ENCODE peak calls at places on chromosomes 7 and 10, in nine cellular contexts. I, Y, R, E, Z, S, W, K and Q are unnamed samples.

GRCh38 chr7:36349626-36350025 is 40.0 kb upstream of the ANLN start:
- DNase-seq in K (no peak), E (no peak), R (no peak), I (no peak), W (no peak), Y (no peak), Z (no peak), S (no peak), Q (no peak)

GRCh38 chr7:130939285-130940095 is 205.5 kb upstream of the KLF14 start:
- DNase-seq in R (no peak), E (no peak), K (no peak), W (no peak), Y (no peak), Z (no peak), S (no peak), I (no peak), Q (no peak)

GRCh38 chr7:33722383-33723096 is 182.8 kb upstream of the BMPER start:
- DNase-seq in R (no peak), W (no peak), E (no peak), S (peak), Y (peak), I (peak), Z (peak), K (no peak), Q (no peak)

GRCh38 chr10:30151581-30152389 is 92.4 kb upstream of the JCAD start:
- DNase-seq in K (peak), S (peak), E (peak), W (peak), Z (peak), R (no peak), Y (no peak), I (peak), Q (no peak)

GRCh38 chr10:29533696-29534285 is 101.0 kb downstream of the SVIL start:
- DNase-seq in R (no peak), Z (no peak), I (peak), S (no peak), Y (no peak), W (no peak), K (no peak), E (no peak), Q (no peak)

GRCh38 chr10:92891885-92892705 is 43.8 kb downstream of the EXOC6 start:
- DNase-seq in K (peak), Z (peak), I (peak), W (peak), R (no peak), S (peak), Y (peak), E (peak), Q (no peak)

GRCh38 chr10:5776881-5777197 is 36.4 kb downstream of the GDI2 start:
- DNase-seq in I (no peak), E (no peak), Y (no peak), W (no peak), S (no peak), K (no peak), R (no peak), Z (no peak), Q (no peak)

GRCh38 chr10:43409385-43410109 is 561 bp upstream of the HNRNPF start:
- DNase-seq in Z (peak), W (no peak), R (no peak), E (no peak), I (peak), K (no peak), Y (no peak), S (no peak), Q (peak)

GRCh38 chr10:129877773-129878371 is 86.2 kb downstream of the EBF3 start:
- DNase-seq in W (peak), Z (peak), Y (peak), E (peak), S (no peak), I (peak), R (no peak), K (peak), Q (peak)

GRCh38 chr10:88754272-88754671 is 5.5 kb upstream of the LIPN start:
- DNase-seq in W (no peak), Z (peak), R (no peak), Y (no peak), I (no peak), S (no peak), E (no peak), K (no peak), Q (no peak)

GRCh38 chr10:86945361-86946214 is 11.8 kb downstream of the MMRN2 start:
- DNase-seq in I (peak), K (no peak), E (peak), S (no peak), R (no peak), Y (peak), Z (peak), W (peak), Q (no peak)

GRCh38 chr10:86943316-86944030 is 13.9 kb downstream of the MMRN2 start:
- DNase-seq in Z (no peak), R (no peak), K (no peak), E (no peak), S (no peak), W (no peak), Y (no peak), I (no peak), Q (no peak)

GRCh38 chr10:86944031-86944419 is 13.4 kb downstream of the MMRN2 start:
- DNase-seq in R (no peak), K (no peak), S (no peak), Z (no peak), E (no peak), Y (no peak), I (no peak), W (no peak), Q (no peak)

GRCh38 chr10:86944907-86945306 is 12.5 kb downstream of the MMRN2 start:
- DNase-seq in K (no peak), R (no peak), Y (no peak), Z (no peak), S (no peak), E (no peak), I (no peak), W (no peak), Q (no peak)

GRCh38 chr10:86944471-86944870 is 12.9 kb downstream of the MMRN2 start:
- DNase-seq in W (no peak), S (no peak), Y (no peak), K (no peak), R (no peak), Z (no peak), E (no peak), I (no peak), Q (no peak)
- TF ChIP-seq REST in W (no peak), S (no peak), Y (no peak), K (no peak), R (no peak), Z (no peak), E (no peak), I (no peak), Q (no peak)

GRCh38 chr7:92797693-92798092 is 38.7 kb downstream of the CDK6 start:
- DNase-seq in E (no peak), I (peak), Z (no peak), K (no peak), Y (no peak), W (no peak), S (no peak), R (no peak), Q (no peak)
- TF ChIP-seq CTCF in E (no peak), I (no peak), Z (no peak), K (peak), Y (no peak), W (no peak), S (peak), R (no peak), Q (no peak)

GRCh38 chr7:29091121-29091601 is 55.2 kb downstream of the CPVL start:
- DNase-seq in W (no peak), Z (peak), K (no peak), E (peak), R (no peak), S (no peak), Y (no peak), I (no peak), Q (no peak)

GRCh38 chr7:29100857-29101256 is 45.5 kb downstream of the CPVL start:
- DNase-seq in R (no peak), Z (no peak), W (no peak), I (no peak), Y (no peak), S (no peak), K (no peak), E (no peak), Q (no peak)

GRCh38 chr7:29099896-29100847 is 46.2 kb downstream of the CPVL start:
- DNase-seq in R (no peak), S (no peak), E (no peak), W (no peak), K (no peak), I (no peak), Z (no peak), Y (peak), Q (no peak)

GRCh38 chr7:29091722-29092121 is 54.6 kb downstream of the CPVL start:
- DNase-seq in R (no peak), I (no peak), K (no peak), S (no peak), Z (no peak), Y (no peak), W (peak), E (peak), Q (no peak)

GRCh38 chr7:29095666-29096560 is 50.4 kb downstream of the CPVL start:
- DNase-seq in Z (no peak), K (no peak), Y (no peak), W (no peak), R (no peak), S (no peak), I (no peak), E (no peak), Q (no peak)
- TF ChIP-seq REST in Z (no peak), K (no peak), Y (no peak), W (no peak), R (no peak), S (no peak), I (no peak), E (no peak), Q (no peak)

GRCh38 chr10:8054243-8054497 is 318 bp upstream of the GATA3 start:
- DNase-seq in Z (no peak), W (no peak), Y (no peak), I (peak), K (no peak), E (no peak), R (no peak), S (no peak), Q (no peak)

GRCh38 chr10:8052344-8052969 is 2.0 kb upstream of the GATA3 start:
- DNase-seq in Y (no peak), R (no peak), S (no peak), E (no peak), W (no peak), I (no peak), Z (no peak), K (no peak), Q (no peak)

GRCh38 chr10:8052970-8053445 is 1.5 kb upstream of the GATA3 start:
- DNase-seq in Y (no peak), W (no peak), I (no peak), S (no peak), Z (no peak), E (no peak), R (no peak), K (no peak), Q (no peak)

GRCh38 chr10:8054498-8055407 is at the start of gene GATA3:
- DNase-seq in W (peak), K (no peak), R (no peak), Y (no peak), S (no peak), I (peak), Z (peak), E (peak), Q (no peak)

GRCh38 chr10:8053446-8054242 is 844 bp upstream of the GATA3 start:
- DNase-seq in E (peak), Y (no peak), W (peak), K (peak), Z (peak), R (no peak), S (peak), I (peak), Q (peak)
- TF ChIP-seq CTCF in E (peak), Y (peak), W (peak), K (peak), Z (no peak), R (peak), S (peak), I (peak), Q (no peak)

GRCh38 chr10:122140941-122141623 is 130.0 kb upstream of the BTBD16 start:
- DNase-seq in R (no peak), Y (peak), S (peak), Z (no peak), W (no peak), E (no peak), I (peak), K (peak), Q (peak)
- TF ChIP-seq REST in R (no peak), Y (no peak), S (no peak), Z (peak), W (no peak), E (no peak), I (no peak), K (no peak), Q (no peak)